ENCODE peak calls at places on chromosomes 4 and X, in four cellular contexts. N is GM06990, D is B cell, M is esophagus squamous epithelium. S is an unnamed sample.

GRCh38 chr4:80138556-80139538 is 58.5 kb upstream of the PRDM8 start:
- DNase-seq in N (peak; percentile 20), M (no peak), D (peak; percentile 51), S (peak; percentile 50)

GRCh38 chr4:138448169-138448568 is 206.0 kb upstream of the SLC7A11 start:
- DNase-seq in D (no peak), M (no peak), N (no peak), S (no peak)

GRCh38 chr4:46211406-46211805 is 87.6 kb upstream of the GABRG1 start:
- DNase-seq in D (no peak), N (no peak), M (no peak), S (no peak)

GRCh38 chrX:9851890-9852289 is 65.7 kb downstream of the SHROOM2 start:
- DNase-seq in M (no peak), D (no peak), N (no peak), S (no peak)

GRCh38 chr4:112775801-112776200 is 138.9 kb downstream of the LARP7 start:
- DNase-seq in D (no peak), N (no peak), M (no peak), S (no peak)

GRCh38 chrX:57528670-57529255 is 63.0 kb upstream of the ZXDB start:
- DNase-seq in N (no peak), D (no peak), M (no peak), S (no peak)

GRCh38 chrX:107119281-107119680 is 659 bp upstream of the RBM41 start:
- DNase-seq in N (no peak), D (no peak), M (no peak), S (no peak)

GRCh38 chr4:132934901-132935300 is 214.2 kb upstream of the PCDH10 start:
- DNase-seq in D (no peak), M (no peak), N (no peak), S (no peak)

GRCh38 chr4:101031971-101032370 is 315.4 kb downstream of the PPP3CA start:
- DNase-seq in D (no peak), N (no peak), M (no peak), S (no peak)

GRCh38 chr4:107243141-107243779 is 207.1 kb upstream of the DKK2 start:
- DNase-seq in N (no peak), D (no peak), M (no peak), S (no peak)

GRCh38 chr4:185782523-185782922 is 29.5 kb downstream of the SORBS2 start:
- DNase-seq in N (no peak), D (no peak), M (no peak), S (no peak)

GRCh38 chrX:47631676-47632075 is 1.9 kb upstream of the CFP start:
- DNase-seq in D (no peak), M (no peak), N (no peak), S (no peak)

GRCh38 chrX:22118161-22118830 is 86.2 kb downstream of the PHEX start:
- DNase-seq in N (no peak), M (no peak), D (no peak), S (no peak)

GRCh38 chrX:77453190-77453589 is 6.0 kb downstream of the FGF16 start:
- DNase-seq in N (no peak), D (no peak), M (no peak), S (no peak)

GRCh38 chr4:169229571-169230028 is 41.2 kb downstream of the SH3RF1 start:
- DNase-seq in N (no peak), M (no peak), D (no peak), S (no peak)

GRCh38 chr4:181661090-181661489 is 582.1 kb upstream of the TENM3 start:
- DNase-seq in D (no peak), M (no peak), N (no peak), S (no peak)

GRCh38 chr4:1500966-1501753 is 94.9 kb upstream of the NKX1-1 start:
- DNase-seq in D (no peak), M (no peak), N (no peak), S (no peak)

GRCh38 chr4:78057600-78058560 is 757 bp downstream of the FRAS1 start:
- DNase-seq in N (peak; percentile 30), D (no peak), M (no peak), S (no peak)

GRCh38 chr4:17578482-17578891 is 1.5 kb downstream of the LAP3 start:
- DNase-seq in N (no peak), D (no peak), M (no peak), S (no peak)

GRCh38 chr4:154049457-154050181 is 260.7 kb upstream of the SFRP2 start:
- DNase-seq in N (no peak), M (no peak), D (no peak), S (no peak)
- TF ChIP-seq CTCF in N (peak; percentile 16), M (no peak), D (no peak), S (no peak)

GRCh38 chr4:57193996-57194675 is 84.0 kb upstream of the IGFBP7 start:
- DNase-seq in D (no peak), M (no peak), N (no peak), S (no peak)
- TF ChIP-seq CTCF in D (no peak), M (no peak), N (no peak), S (no peak)

GRCh38 chr4:118280501-118281218 is 72.1 kb downstream of the PRSS12 start:
- DNase-seq in D (peak; percentile 46), M (no peak), N (no peak), S (no peak)
- TF ChIP-seq CTCF in D (peak; percentile 70), M (peak; percentile 26), N (peak; percentile 65), S (peak; percentile 45)

DNA sequence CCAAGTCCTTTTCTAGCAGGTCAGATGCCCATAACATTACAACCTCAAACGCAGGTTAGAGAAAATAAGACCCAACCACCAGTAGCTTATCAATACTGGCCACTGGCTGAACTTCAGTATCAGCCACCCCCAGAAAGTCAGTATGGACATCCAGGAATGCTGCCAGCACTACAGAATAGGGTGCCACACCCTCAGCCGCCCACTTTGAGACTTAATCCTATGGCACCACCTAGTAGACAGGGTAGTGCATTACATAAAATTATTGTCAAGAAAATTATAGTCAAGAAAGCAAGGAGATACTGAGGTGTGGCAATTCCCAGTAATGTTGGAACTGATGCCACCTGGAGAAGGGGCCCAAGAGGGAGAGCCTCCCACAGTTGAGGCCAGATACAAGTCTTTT is 19.9 kb upstream of the TRIM61 start:
- DNase-seq in D (no peak), N (no peak), M (no peak), S (no peak)
- TF ChIP-seq CTCF in D (no peak), N (peak; percentile 42), M (no peak), S (no peak)

GRCh38 chr4:6777636-6778281 is 4.8 kb upstream of the KIAA0232 start:
- DNase-seq in N (no peak), D (peak; percentile 43), M (no peak), S (no peak)
- TF ChIP-seq CTCF in N (peak; percentile 10), D (no peak), M (no peak), S (no peak)